ENCODE peak calls at places on chromosomes 11 and 22, in nine cellular contexts. W is activated naive CD8-positive, alpha-beta T cell treated with anti-CD3 and anti-CD28 coated beads, Interleukin-2, amount 50 U/mL, for 24 hours; L is adrenal gland; Y is activated naive CD4-positive, alpha-beta T cell; X is neuronal stem cell; B is nephron progenitor cell; O is NCI-H2081 treated with DMSO at 0.1 percent for 48 hours; T is activated T-cell treated with anti-CD3 and anti-CD28 coated beads, Interleukin-2, amount 50 U/mL, for 72 hours; E is stimulated activated CD4-positive, alpha-beta T cell treated with anti-CD3 and anti-CD28 coated beads, Interleukin-1b, Interleukin-23, amount 100 ng/mL, for 24 hours. S is an unnamed sample.

GRCh38 chr11:123425367-123425766 is 4.7 kb upstream of the GRAMD1B start:
- DNase-seq in W (no peak), L (no peak), Y (no peak), X (no peak), B (no peak), O (no peak), T (no peak), E (no peak), S (no peak)

GRCh38 chr11:130865091-130865771 is 51.0 kb downstream of the SNX19 start:
- DNase-seq in W (no peak), L (no peak), Y (no peak), X (no peak), B (peak; percentile 29), O (no peak), T (no peak), E (no peak), S (peak; percentile 22)

GRCh38 chr11:7909585-7910325 is 21.3 kb downstream of the OR10A6 start:
- DNase-seq in W (no peak), L (no peak), Y (no peak), X (no peak), B (no peak), O (no peak), T (no peak), E (no peak), S (no peak)

GRCh38 chr11:83971063-83971462 is 684.9 kb upstream of the CCDC90B start:
- DNase-seq in W (no peak), L (peak; percentile 53), Y (no peak), X (peak; percentile 6), B (no peak), O (no peak), T (no peak), E (no peak), S (no peak)

GRCh38 chr11:1119282-1120146 is 38.2 kb upstream of the MUC5AC start:
- DNase-seq in W (no peak), L (peak; percentile 29), Y (no peak), X (no peak), B (no peak), O (no peak), T (no peak), E (no peak), S (no peak)

GRCh38 chr11:129639300-129639699 is 176.3 kb upstream of the TMEM45B start:
- DNase-seq in W (peak; percentile 23), L (no peak), Y (no peak), X (no peak), B (no peak), O (no peak), T (peak; percentile 56), E (no peak), S (no peak)

GRCh38 chr11:128919192-128919591 is 23.5 kb downstream of the TP53AIP1 start:
- DNase-seq in W (no peak), L (no peak), Y (no peak), X (no peak), B (no peak), O (no peak), T (peak; percentile 13), E (no peak), S (no peak)

GRCh38 chr11:19957301-19957985 is 202.8 kb downstream of the DBX1 start:
- DNase-seq in W (no peak), L (no peak), Y (no peak), X (no peak), B (no peak), O (no peak), T (no peak), E (no peak), S (no peak)

GRCh38 chr11:82814379-82814778 is 80.7 kb upstream of the FAM181B start:
- DNase-seq in W (no peak), L (no peak), Y (no peak), X (peak; percentile 58), B (no peak), O (no peak), T (no peak), E (no peak), S (peak; percentile 86)

GRCh38 chr22:39496131-39496838 is 5.8 kb upstream of the MIEF1 start:
- DNase-seq in W (peak; percentile 70), L (peak; percentile 94), Y (peak; percentile 19), X (peak; percentile 59), B (peak; percentile 76), O (no peak), T (peak; percentile 60), E (no peak), S (peak; percentile 92)

GRCh38 chr22:30968015-30968923 is at the start of gene MORC2:
- DNase-seq in W (no peak), L (no peak), Y (peak; percentile 23), X (peak; percentile 20), B (no peak), O (no peak), T (no peak), E (no peak), S (no peak)

GRCh38 chr22:50049299-50050195 is 8.6 kb downstream of the TTLL8 start:
- DNase-seq in W (no peak), L (no peak), Y (no peak), X (no peak), B (no peak), O (no peak), T (no peak), E (no peak), S (no peak)

GRCh38 chr11:45225961-45226871 is 59.9 kb downstream of the SYT13 start:
- DNase-seq in W (no peak), L (no peak), Y (no peak), X (no peak), B (no peak), O (no peak), T (no peak), E (no peak), S (no peak)

GRCh38 chr22:29813126-29813525 is 24.9 kb downstream of the ASCC2 start:
- DNase-seq in W (no peak), L (no peak), Y (no peak), X (no peak), B (no peak), O (no peak), T (no peak), E (no peak), S (no peak)

GRCh38 chr11:120776683-120777010 is 247.3 kb upstream of the TBCEL start:
- DNase-seq in W (no peak), L (peak; percentile 37), Y (no peak), X (no peak), B (no peak), O (no peak), T (no peak), E (no peak), S (no peak)

GRCh38 chr11:102197759-102198158 is 87.5 kb downstream of the YAP1 start:
- DNase-seq in W (no peak), L (no peak), Y (no peak), X (peak; percentile 64), B (peak; percentile 16), O (no peak), T (no peak), E (no peak), S (peak; percentile 91)

GRCh38 chr11:1827095-1827797 is 7.5 kb upstream of the SYT8 start:
- DNase-seq in W (no peak), L (peak; percentile 58), Y (no peak), X (no peak), B (no peak), O (no peak), T (no peak), E (no peak), S (no peak)

GRCh38 chr22:43393132-43393844 is 18.5 kb upstream of the MPPED1 start:
- DNase-seq in W (no peak), L (no peak), Y (no peak), X (no peak), B (no peak), O (no peak), T (no peak), E (no peak), S (peak; percentile 40)

S was measured in neural progenitor cell.